ENCODE peak calls at places on chromosomes 1 and 21, in eight cellular contexts. One of them, this sample, is unnamed.

GRCh38 chr1:200173097-200173629 is 145.7 kb downstream of the NR5A2 start:
- DNase-seq in MM.1S: no peak
- DNase-seq in HCT116: no peak
- DNase-seq in H1: no peak
- DNase-seq in IMR-90: no peak
- DNase-seq in H9: no peak
- DNase-seq in fibroblast of lung: no peak
- DNase-seq in PC-9: no peak
- DNase-seq in this sample: no peak

GRCh38 chr1:180911640-180912161 is 996 bp upstream of the KIAA1614 start:
- DNase-seq in fibroblast of lung: peak
- DNase-seq in MM.1S: no peak
- DNase-seq in H9: peak
- DNase-seq in H1: no peak
- DNase-seq in HCT116: no peak
- DNase-seq in IMR-90: peak
- DNase-seq in PC-9: no peak
- DNase-seq in this sample: no peak

GRCh38 chr21:44888581-44889550 is 15.4 kb upstream of the PTTG1IP start:
- DNase-seq in PC-9: no peak
- DNase-seq in fibroblast of lung: no peak
- DNase-seq in H1: no peak
- DNase-seq in IMR-90: no peak
- DNase-seq in MM.1S: no peak
- DNase-seq in H9: no peak
- DNase-seq in HCT116: no peak
- DNase-seq in this sample: no peak

GRCh38 chr1:232722626-232723025 is 82.6 kb upstream of the MAP10 start:
- DNase-seq in H9: no peak
- DNase-seq in IMR-90: no peak
- DNase-seq in MM.1S: no peak
- DNase-seq in HCT116: no peak
- DNase-seq in fibroblast of lung: peak
- DNase-seq in H1: no peak
- DNase-seq in PC-9: no peak
- DNase-seq in this sample: peak

GRCh38 chr1:87398644-87399043 is 70.0 kb downstream of the LMO4 start:
- DNase-seq in IMR-90: peak
- DNase-seq in MM.1S: no peak
- DNase-seq in H9: no peak
- DNase-seq in H1: no peak
- DNase-seq in HCT116: no peak
- DNase-seq in PC-9: no peak
- DNase-seq in fibroblast of lung: peak
- DNase-seq in this sample: peak

GRCh38 chr1:63704443-63704842 is 69.4 kb upstream of the ROR1 start:
- DNase-seq in HCT116: no peak
- DNase-seq in H9: no peak
- DNase-seq in fibroblast of lung: peak
- DNase-seq in H1: no peak
- DNase-seq in PC-9: peak
- DNase-seq in MM.1S: no peak
- DNase-seq in IMR-90: peak
- DNase-seq in this sample: no peak

GRCh38 chr1:109570414-109570813 is 22.0 kb downstream of the GNAI3 start:
- DNase-seq in HCT116: no peak
- DNase-seq in H1: no peak
- DNase-seq in H9: no peak
- DNase-seq in fibroblast of lung: peak
- DNase-seq in PC-9: peak
- DNase-seq in IMR-90: peak
- DNase-seq in MM.1S: no peak
- DNase-seq in this sample: peak

GRCh38 chr1:116001739-116002487 is 25.6 kb downstream of the SLC22A15 start:
- DNase-seq in HCT116: no peak
- DNase-seq in IMR-90: no peak
- DNase-seq in PC-9: no peak
- DNase-seq in fibroblast of lung: no peak
- DNase-seq in H1: no peak
- DNase-seq in H9: no peak
- DNase-seq in MM.1S: no peak
- DNase-seq in this sample: no peak

GRCh38 chr21:33940846-33941245 is 25.2 kb upstream of the ATP5PO start:
- DNase-seq in H1: no peak
- DNase-seq in HCT116: no peak
- DNase-seq in IMR-90: peak
- DNase-seq in MM.1S: no peak
- DNase-seq in H9: no peak
- DNase-seq in PC-9: no peak
- DNase-seq in fibroblast of lung: peak
- DNase-seq in this sample: peak

GRCh38 chr1:116853680-116854191 is 56.0 kb upstream of the PTGFRN start:
- DNase-seq in IMR-90: peak
- DNase-seq in HCT116: peak
- DNase-seq in MM.1S: peak
- DNase-seq in fibroblast of lung: peak
- DNase-seq in H1: peak
- DNase-seq in PC-9: peak
- DNase-seq in H9: peak
- DNase-seq in this sample: peak

GRCh38 chr1:198520524-198521254 is 19.8 kb downstream of the ATP6V1G3 start:
- DNase-seq in MM.1S: peak
- DNase-seq in fibroblast of lung: peak
- DNase-seq in H1: no peak
- DNase-seq in H9: no peak
- DNase-seq in HCT116: no peak
- DNase-seq in PC-9: no peak
- DNase-seq in IMR-90: no peak
- DNase-seq in this sample: peak

GRCh38 chr1:93824869-93825268 is 54.1 kb downstream of the DNTTIP2 start:
- DNase-seq in H9: no peak
- DNase-seq in H1: no peak
- DNase-seq in IMR-90: no peak
- DNase-seq in HCT116: no peak
- DNase-seq in fibroblast of lung: peak
- DNase-seq in MM.1S: no peak
- DNase-seq in PC-9: no peak
- DNase-seq in this sample: peak

GRCh38 chr1:111463029-111463683 is 10.6 kb upstream of the C1orf162 start:
- DNase-seq in HCT116: no peak
- DNase-seq in IMR-90: peak
- DNase-seq in PC-9: no peak
- DNase-seq in H1: no peak
- DNase-seq in H9: no peak
- DNase-seq in fibroblast of lung: peak
- DNase-seq in MM.1S: no peak
- DNase-seq in this sample: peak

GRCh38 chr1:96357132-96357531 is 364.5 kb upstream of the PTBP2 start:
- DNase-seq in HCT116: no peak
- DNase-seq in H1: no peak
- DNase-seq in H9: no peak
- DNase-seq in fibroblast of lung: no peak
- DNase-seq in IMR-90: peak
- DNase-seq in MM.1S: no peak
- DNase-seq in PC-9: no peak
- DNase-seq in this sample: no peak

GRCh38 chr1:15151377-15151806 is 2.2 kb upstream of the TMEM51 start:
- DNase-seq in H9: no peak
- DNase-seq in MM.1S: no peak
- DNase-seq in H1: no peak
- DNase-seq in HCT116: no peak
- DNase-seq in fibroblast of lung: no peak
- DNase-seq in PC-9: no peak
- DNase-seq in IMR-90: no peak
- DNase-seq in this sample: no peak

GRCh38 chr1:183331095-183331742 is 87.0 kb downstream of the NMNAT2 start:
- DNase-seq in fibroblast of lung: peak
- DNase-seq in MM.1S: no peak
- DNase-seq in HCT116: no peak
- DNase-seq in PC-9: no peak
- DNase-seq in IMR-90: no peak
- DNase-seq in H1: no peak
- DNase-seq in H9: peak
- DNase-seq in this sample: no peak

GRCh38 chr1:193462629-193463320 is 276.4 kb upstream of the B3GALT2 start:
- DNase-seq in HCT116: no peak
- DNase-seq in H1: no peak
- DNase-seq in H9: no peak
- DNase-seq in PC-9: peak
- DNase-seq in MM.1S: no peak
- DNase-seq in IMR-90: peak
- DNase-seq in fibroblast of lung: peak
- DNase-seq in this sample: peak

GRCh38 chr1:233261206-233261605 is 34.3 kb downstream of the PCNX2 start:
- DNase-seq in IMR-90: no peak
- DNase-seq in HCT116: peak
- DNase-seq in PC-9: no peak
- DNase-seq in H9: no peak
- DNase-seq in MM.1S: no peak
- DNase-seq in H1: no peak
- DNase-seq in fibroblast of lung: no peak
- DNase-seq in this sample: no peak

GRCh38 chr1:82225407-82226197 is 424.9 kb downstream of the ADGRL2 start:
- DNase-seq in H9: no peak
- DNase-seq in HCT116: no peak
- DNase-seq in H1: no peak
- DNase-seq in MM.1S: no peak
- DNase-seq in IMR-90: no peak
- DNase-seq in PC-9: no peak
- DNase-seq in fibroblast of lung: peak
- DNase-seq in this sample: peak

GRCh38 chr1:40421694-40422384 is 28.4 kb upstream of the ZFP69B start:
- DNase-seq in IMR-90: peak
- DNase-seq in MM.1S: no peak
- DNase-seq in H1: no peak
- DNase-seq in HCT116: no peak
- DNase-seq in fibroblast of lung: peak
- DNase-seq in PC-9: no peak
- DNase-seq in H9: no peak
- DNase-seq in this sample: peak
- H3K27ac ChIP-seq in IMR-90: no peak
- H3K27ac ChIP-seq in MM.1S: no peak
- H3K27ac ChIP-seq in H1: no peak
- H3K27ac ChIP-seq in HCT116: no peak
- H3K27ac ChIP-seq in fibroblast of lung: no peak
- H3K27ac ChIP-seq in PC-9: no peak
- H3K27ac ChIP-seq in H9: no peak
- H3K27ac ChIP-seq in this sample: no peak

GRCh38 chr1:212651521-212651920 is 43.0 kb downstream of the ATF3 start:
- DNase-seq in MM.1S: no peak
- DNase-seq in fibroblast of lung: peak
- DNase-seq in H9: no peak
- DNase-seq in H1: no peak
- DNase-seq in IMR-90: peak
- DNase-seq in HCT116: no peak
- DNase-seq in PC-9: no peak
- DNase-seq in this sample: peak

GRCh38 chr1:212655668-212656440 is 43.8 kb downstream of the BATF3 start:
- DNase-seq in HCT116: peak
- DNase-seq in H9: peak
- DNase-seq in PC-9: peak
- DNase-seq in fibroblast of lung: peak
- DNase-seq in MM.1S: no peak
- DNase-seq in H1: no peak
- DNase-seq in IMR-90: peak
- DNase-seq in this sample: peak

GRCh38 chr1:212652609-212653008 is 44.0 kb downstream of the ATF3 start:
- DNase-seq in HCT116: no peak
- DNase-seq in H9: no peak
- DNase-seq in PC-9: no peak
- DNase-seq in MM.1S: no peak
- DNase-seq in fibroblast of lung: no peak
- DNase-seq in IMR-90: no peak
- DNase-seq in H1: no peak
- DNase-seq in this sample: no peak

GRCh38 chr1:212651977-212652376 is 43.4 kb downstream of the ATF3 start:
- DNase-seq in H1: no peak
- DNase-seq in H9: no peak
- DNase-seq in IMR-90: no peak
- DNase-seq in PC-9: no peak
- DNase-seq in fibroblast of lung: peak
- DNase-seq in MM.1S: no peak
- DNase-seq in HCT116: no peak
- DNase-seq in this sample: no peak

GRCh38 chr1:212656730-212657129 is 42.9 kb downstream of the BATF3 start:
- DNase-seq in MM.1S: peak
- DNase-seq in H9: no peak
- DNase-seq in HCT116: no peak
- DNase-seq in IMR-90: no peak
- DNase-seq in PC-9: no peak
- DNase-seq in H1: no peak
- DNase-seq in fibroblast of lung: peak
- DNase-seq in this sample: no peak
- H3K4me2 ChIP-seq in MM.1S: peak
- H3K4me2 ChIP-seq in H9: no peak
- H3K4me2 ChIP-seq in HCT116: no peak
- H3K4me2 ChIP-seq in IMR-90: no peak
- H3K4me2 ChIP-seq in PC-9: peak
- H3K4me2 ChIP-seq in H1: no peak
- H3K4me2 ChIP-seq in fibroblast of lung: no peak
- H3K4me2 ChIP-seq in this sample: no peak

GRCh38 chr1:67604778-67605177 is 80.2 kb upstream of the GADD45A start:
- DNase-seq in H9: no peak
- DNase-seq in HCT116: no peak
- DNase-seq in H1: no peak
- DNase-seq in MM.1S: no peak
- DNase-seq in PC-9: no peak
- DNase-seq in IMR-90: no peak
- DNase-seq in fibroblast of lung: no peak
- DNase-seq in this sample: no peak
- H3K27ac ChIP-seq in H9: no peak
- H3K27ac ChIP-seq in HCT116: no peak
- H3K27ac ChIP-seq in H1: no peak
- H3K27ac ChIP-seq in MM.1S: no peak
- H3K27ac ChIP-seq in PC-9: no peak
- H3K27ac ChIP-seq in IMR-90: no peak
- H3K27ac ChIP-seq in fibroblast of lung: no peak
- H3K27ac ChIP-seq in this sample: no peak

GRCh38 chr21:35204850-35205564 is 155.9 kb upstream of the RUNX1 start:
- DNase-seq in PC-9: no peak
- DNase-seq in fibroblast of lung: peak
- DNase-seq in H1: no peak
- DNase-seq in H9: no peak
- DNase-seq in MM.1S: no peak
- DNase-seq in IMR-90: peak
- DNase-seq in HCT116: no peak
- DNase-seq in this sample: peak

GRCh38 chr21:35202431-35202830 is 153.3 kb upstream of the RUNX1 start:
- DNase-seq in H9: no peak
- DNase-seq in MM.1S: no peak
- DNase-seq in HCT116: no peak
- DNase-seq in PC-9: no peak
- DNase-seq in fibroblast of lung: peak
- DNase-seq in H1: no peak
- DNase-seq in IMR-90: peak
- DNase-seq in this sample: no peak

GRCh38 chr21:35201799-35202198 is 152.7 kb upstream of the RUNX1 start:
- DNase-seq in PC-9: no peak
- DNase-seq in IMR-90: no peak
- DNase-seq in HCT116: no peak
- DNase-seq in MM.1S: no peak
- DNase-seq in H1: no peak
- DNase-seq in H9: no peak
- DNase-seq in fibroblast of lung: no peak
- DNase-seq in this sample: no peak

GRCh38 chr21:35204125-35204524 is 155.0 kb upstream of the RUNX1 start:
- DNase-seq in IMR-90: peak
- DNase-seq in HCT116: no peak
- DNase-seq in MM.1S: no peak
- DNase-seq in H9: no peak
- DNase-seq in H1: no peak
- DNase-seq in PC-9: no peak
- DNase-seq in fibroblast of lung: peak
- DNase-seq in this sample: peak

GRCh38 chr21:35203093-35204021 is 154.3 kb upstream of the RUNX1 start:
- DNase-seq in PC-9: no peak
- DNase-seq in HCT116: no peak
- DNase-seq in H1: no peak
- DNase-seq in H9: no peak
- DNase-seq in IMR-90: peak
- DNase-seq in fibroblast of lung: peak
- DNase-seq in MM.1S: no peak
- DNase-seq in this sample: peak
- H3K4me2 ChIP-seq in PC-9: no peak
- H3K4me2 ChIP-seq in HCT116: peak
- H3K4me2 ChIP-seq in H1: no peak
- H3K4me2 ChIP-seq in H9: no peak
- H3K4me2 ChIP-seq in IMR-90: peak
- H3K4me2 ChIP-seq in fibroblast of lung: peak
- H3K4me2 ChIP-seq in MM.1S: no peak
- H3K4me2 ChIP-seq in this sample: peak

This sample was measured in astrocyte.